ENCODE peak calls at places on chromosome 12, in four cellular contexts. V is spleen, G is tibial nerve, L is psoas muscle. R is an unnamed sample. For H3K4me1, the result is how much of the 10 kb centered on the place peaks cover.

GRCh38 chr12:47504775-47505446 is 200.9 kb downstream of the RPAP3 start:
- DNase-seq in V (no peak), G (no peak), L (no peak), R (no peak)

GRCh38 chr12:120468271-120468845 is 1.2 kb downstream of the SRSF9 start:
- DNase-seq in V (peak), G (no peak), L (peak), R (peak)

GRCh38 chr12:118925407-118926202 is 55.7 kb upstream of the SRRM4 start:
- DNase-seq in V (no peak), G (no peak), L (no peak), R (no peak)

GRCh38 chr12:58919271-58920101 is 818 bp downstream of the LRIG3 start:
- DNase-seq in V (peak), G (peak), L (no peak), R (peak)

GRCh38 chr12:75630091-75630490 is 118.7 kb upstream of the KRR1 start:
- DNase-seq in V (no peak), G (no peak), L (no peak), R (no peak)

GRCh38 chr12:54592316-54592715 is 3.9 kb upstream of the PPP1R1A start:
- DNase-seq in V (no peak), G (no peak), L (no peak), R (no peak)

GRCh38 chr12:26011099-26011498 is 52.6 kb downstream of the RASSF8 start:
- DNase-seq in V (no peak), G (no peak), L (no peak), R (no peak)

GRCh38 chr12:28390716-28391452 is 200.6 kb downstream of the CCDC91 start:
- DNase-seq in V (no peak), G (no peak), L (no peak), R (no peak)

GRCh38 chr12:58425481-58426392 is 484.4 kb downstream of the ATP23 start:
- DNase-seq in V (no peak), G (no peak), L (no peak), R (peak)

GRCh38 chr12:68240975-68241374 is 12.4 kb downstream of the IL22 start:
- DNase-seq in V (peak), G (no peak), L (no peak), R (no peak)

GRCh38 chr12:4353785-4354208 is 25.7 kb downstream of the FGF23 start:
- DNase-seq in V (no peak), G (no peak), L (no peak), R (no peak)

GRCh38 chr12:57465747-57466505 is 6.3 kb downstream of the GLI1 start:
- DNase-seq in V (peak), G (no peak), L (no peak), R (no peak)

GRCh38 chr12:82174383-82174782 is 183.8 kb downstream of the CCDC59 start:
- DNase-seq in V (no peak), G (no peak), L (no peak), R (no peak)

GRCh38 chr12:74619886-74620285 is 82.3 kb downstream of the ATXN7L3B start:
- DNase-seq in V (no peak), G (no peak), L (no peak), R (no peak)

GRCh38 chr12:51977320-51977753 is 25.8 kb downstream of the ACVR1B start:
- DNase-seq in V (no peak), G (no peak), L (no peak), R (no peak)

DNA sequence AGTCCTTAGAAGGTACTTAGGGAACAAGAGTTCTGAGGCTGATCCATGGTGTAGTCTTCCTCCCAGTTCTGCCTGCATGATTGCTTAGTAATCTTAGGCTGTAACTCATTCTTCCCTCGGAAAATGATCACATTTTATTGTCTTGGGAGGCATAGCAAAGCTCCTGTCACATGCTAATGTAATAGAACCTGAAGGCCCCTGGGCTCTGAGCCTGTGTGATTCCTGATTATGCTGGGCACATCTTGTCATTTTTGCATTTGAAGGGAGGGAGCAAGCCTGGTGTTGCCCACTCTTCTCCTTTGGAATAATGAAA is 215.4 kb downstream of the MSRB3 start:
- DNase-seq in V (no peak), G (no peak), L (no peak), R (no peak)
- TF ChIP-seq CTCF in V (no peak), G (no peak), L (no peak), R (no peak)

GRCh38 chr12:32136404-32136803 is 29.8 kb downstream of the BICD1 start:
- DNase-seq in V (no peak), G (no peak), L (no peak), R (no peak)

GRCh38 chr12:32140867-32141266 is 34.2 kb downstream of the BICD1 start:
- DNase-seq in V (no peak), G (no peak), L (no peak), R (no peak)

GRCh38 chr12:32135967-32136366 is 29.3 kb downstream of the BICD1 start:
- DNase-seq in V (no peak), G (no peak), L (no peak), R (no peak)

GRCh38 chr12:32134144-32134888 is 27.7 kb downstream of the BICD1 start:
- DNase-seq in V (no peak), G (no peak), L (no peak), R (no peak)

DNA sequence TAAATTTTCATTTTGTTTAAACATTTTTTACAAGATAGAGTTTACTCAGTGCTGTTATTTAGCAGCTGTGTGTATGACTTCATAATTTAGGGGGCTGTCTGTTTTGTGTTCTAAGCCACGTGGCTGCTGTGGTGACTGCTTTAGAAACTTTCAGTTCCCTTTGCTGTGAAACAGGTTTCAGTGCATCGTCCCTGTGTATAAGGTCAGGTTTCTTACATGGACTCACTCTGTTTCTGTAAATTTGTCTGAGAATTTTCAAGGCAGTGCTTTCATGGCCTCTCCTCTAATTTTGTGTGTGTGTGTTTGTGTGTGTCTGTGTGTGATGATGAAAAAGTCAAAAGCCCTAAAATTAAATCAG is 32.4 kb downstream of the BICD1 start:
- DNase-seq in V (no peak), G (no peak), L (no peak), R (peak)
- H3K4me1 ChIP-seq in V (under half), G (under half), L (under half), R (under half)

GRCh38 chr12:100061814-100062213 is 77.1 kb upstream of the ANKS1B start:
- DNase-seq in V (no peak), G (no peak), L (no peak), R (no peak)

DNA sequence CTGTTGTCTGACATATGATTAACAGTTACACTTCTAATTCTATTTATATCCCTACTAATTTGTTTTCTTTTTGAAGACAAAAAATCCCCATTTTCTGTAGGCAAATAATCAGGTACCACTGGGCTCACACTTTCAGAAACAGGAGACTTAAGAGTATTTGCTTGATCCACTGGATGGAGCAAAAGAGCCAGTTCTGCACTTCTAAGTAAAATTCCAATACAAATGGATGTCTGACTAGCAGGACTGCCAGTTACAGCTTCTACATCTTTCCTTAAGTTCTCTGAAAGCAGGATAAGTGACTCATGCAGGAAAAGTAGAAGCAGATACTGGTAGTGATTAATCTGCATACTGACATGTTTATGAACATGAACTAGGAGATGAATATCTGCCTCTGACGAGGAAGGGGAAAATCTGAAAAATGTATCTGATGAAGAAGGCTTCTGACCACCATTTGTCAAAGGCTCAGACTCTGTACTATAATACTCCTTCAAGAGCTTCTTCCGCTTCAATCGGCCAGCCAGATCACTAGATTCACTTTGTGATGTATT is 73.8 kb upstream of the ANKS1B start:
- DNase-seq in V (no peak), G (no peak), L (no peak), R (no peak)
- TF ChIP-seq CTCF in V (no peak), G (no peak), L (no peak), R (no peak)

GRCh38 chr12:70784042-70784668 is 136.4 kb downstream of the PTPRR start:
- DNase-seq in V (peak), G (no peak), L (no peak), R (no peak)
- H3K4me1 ChIP-seq in V (under half), G (under half), L (under half), R (under half)

GRCh38 chr12:71639341-71639760 is 24.3 kb downstream of the ZFC3H1 start:
- DNase-seq in V (no peak), G (no peak), L (no peak), R (no peak)
- TF ChIP-seq CTCF in V (no peak), G (no peak), L (no peak), R (no peak)

GRCh38 chr12:116265361-116266128 is 11.9 kb downstream of the MED13L start:
- DNase-seq in V (no peak), G (no peak), L (no peak), R (no peak)
- H3K4me1 ChIP-seq in V (half or more), G (under half), L (half or more), R (under half)

R was measured in colonic mucosa.